ENCODE peak calls at places on chromosomes 12 and 14, in five cellular contexts. U is heart right ventricle, L is neural progenitor cell, E is upper lobe of right lung, A is testis. V is an unnamed sample.

GRCh38 chr12:53696285-53696654 is 20.4 kb upstream of the ATP5MC2 start:
- DNase-seq in L (peak; percentile 94), U (peak; percentile 77), A (peak; percentile 78), E (no peak), V (peak; percentile 96)

GRCh38 chr12:51520576-51521325 is 70.3 kb upstream of the SCN8A start:
- DNase-seq in E (no peak), A (no peak), U (no peak), L (peak; percentile 22), V (peak; percentile 87)

GRCh38 chr14:67820428-67820881 is 876 bp downstream of the RAD51B start:
- DNase-seq in L (peak; percentile 2), U (no peak), A (no peak), E (no peak), V (peak; percentile 54)

GRCh38 chr12:4610481-4610880 is 38.4 kb downstream of the AKAP3 start:
- DNase-seq in E (no peak), U (no peak), A (no peak), L (no peak), V (no peak)

GRCh38 chr12:43976027-43976426 is 140.1 kb downstream of the TMEM117 start:
- DNase-seq in U (no peak), L (no peak), E (no peak), A (no peak), V (no peak)

GRCh38 chr12:63995512-63995911 is 151.0 kb downstream of the SRGAP1 start:
- DNase-seq in U (no peak), E (no peak), L (no peak), A (no peak), V (no peak)

GRCh38 chr12:122499991-122500684 is 594 bp downstream of the ZCCHC8 start:
- DNase-seq in A (peak; percentile 58), L (no peak), E (peak; percentile 76), U (peak; percentile 41), V (peak; percentile 86)

GRCh38 chr14:21711360-21711961 is 37.8 kb upstream of the OR4E1 start:
- DNase-seq in A (peak; percentile 26), U (no peak), L (peak; percentile 45), E (no peak), V (peak; percentile 50)

GRCh38 chr12:54940695-54941315 is 43.8 kb downstream of the TESPA1 start:
- DNase-seq in U (no peak), A (no peak), L (no peak), E (no peak), V (no peak)

GRCh38 chr12:91628656-91629055 is 446.0 kb upstream of the DCN start:
- DNase-seq in E (no peak), U (no peak), L (no peak), A (no peak), V (no peak)

GRCh38 chr14:106277503-106277902 is 751.1 kb downstream of the TMEM121 start:
- DNase-seq in U (no peak), L (no peak), A (peak; percentile 35), E (no peak), V (no peak)

GRCh38 chr12:39618701-39619100 is 902 bp downstream of the ABCD2 start:
- DNase-seq in E (no peak), A (no peak), U (no peak), L (no peak), V (no peak)

GRCh38 chr14:57464013-57464730 is 29.5 kb downstream of the CCDC198 start:
- DNase-seq in U (no peak), L (no peak), A (no peak), E (no peak), V (no peak)

GRCh38 chr12:126770188-126770587 is 1496.8 kb upstream of the TMEM132C start:
- DNase-seq in L (no peak), U (no peak), E (no peak), A (no peak), V (no peak)

GRCh38 chr14:24329736-24330135 is 5.1 kb downstream of the ADCY4 start:
- DNase-seq in L (no peak), E (peak; percentile 89), U (no peak), A (peak; percentile 46), V (no peak)

GRCh38 chr14:20934148-20934762 is 21.0 kb upstream of the RNASE2 start:
- DNase-seq in A (peak; percentile 66), E (peak; percentile 70), L (peak; percentile 83), U (peak; percentile 5), V (peak; percentile 94)

GRCh38 chr12:15732341-15733061 is 56.7 kb downstream of the EPS8 start:
- DNase-seq in L (no peak), A (no peak), U (no peak), E (no peak), V (no peak)

GRCh38 chr14:29348504-29348903 is 579.1 kb downstream of the PRKD1 start:
- DNase-seq in E (no peak), U (no peak), A (no peak), L (no peak), V (no peak)

GRCh38 chr12:45483571-45483970 is 245.9 kb upstream of the ARID2 start:
- DNase-seq in U (peak; percentile 62), A (peak; percentile 64), L (no peak), E (no peak), V (no peak)

GRCh38 chr14:54221971-54222370 is 174.8 kb upstream of the CDKN3 start:
- DNase-seq in L (peak; percentile 52), U (no peak), A (no peak), E (no peak), V (no peak)

GRCh38 chr14:68638817-68639517 is 153.9 kb downstream of the ZFP36L1 start:
- DNase-seq in L (no peak), U (no peak), A (no peak), E (peak; percentile 29), V (peak; percentile 32)

GRCh38 chr12:76313289-76313688 is 34.9 kb downstream of the BBS10 start:
- DNase-seq in U (no peak), E (no peak), A (no peak), L (no peak), V (peak; percentile 56)

GRCh38 chr12:102959391-102959790 is 1.9 kb downstream of the ASCL1 start:
- DNase-seq in E (no peak), L (peak; percentile 34), U (no peak), A (no peak), V (no peak)

GRCh38 chr14:37991027-37991426 is 216.7 kb upstream of the SSTR1 start:
- DNase-seq in U (no peak), E (no peak), L (no peak), A (no peak), V (no peak)

GRCh38 chr12:59149995-59150642 is 229.8 kb upstream of the LRIG3 start:
- DNase-seq in U (peak; percentile 12), A (peak; percentile 36), L (peak; percentile 91), E (no peak), V (peak; percentile 52)

GRCh38 chr14:28784262-28785021 is 17.9 kb downstream of the FOXG1 start:
- DNase-seq in E (no peak), L (peak; percentile 21), A (no peak), U (no peak), V (no peak)

GRCh38 chr14:93115069-93115919 is 431 bp downstream of the ITPK1 start:
- DNase-seq in U (peak; percentile 86), A (peak; percentile 85), L (peak; percentile 93), E (peak; percentile 97), V (peak; percentile 92)

GRCh38 chr14:92702441-92702918 is 45.9 kb downstream of the LGMN start:
- DNase-seq in E (peak; percentile 60), A (no peak), U (no peak), L (no peak), V (no peak)

GRCh38 chr12:103840399-103840880 is 594 bp downstream of the NT5DC3 start:
- DNase-seq in A (peak; percentile 32), U (no peak), L (no peak), E (peak; percentile 65), V (no peak)

GRCh38 chr14:104473649-104474574 is 105.7 kb upstream of the C14orf180 start:
- DNase-seq in A (no peak), L (no peak), U (no peak), E (no peak), V (no peak)

DNA sequence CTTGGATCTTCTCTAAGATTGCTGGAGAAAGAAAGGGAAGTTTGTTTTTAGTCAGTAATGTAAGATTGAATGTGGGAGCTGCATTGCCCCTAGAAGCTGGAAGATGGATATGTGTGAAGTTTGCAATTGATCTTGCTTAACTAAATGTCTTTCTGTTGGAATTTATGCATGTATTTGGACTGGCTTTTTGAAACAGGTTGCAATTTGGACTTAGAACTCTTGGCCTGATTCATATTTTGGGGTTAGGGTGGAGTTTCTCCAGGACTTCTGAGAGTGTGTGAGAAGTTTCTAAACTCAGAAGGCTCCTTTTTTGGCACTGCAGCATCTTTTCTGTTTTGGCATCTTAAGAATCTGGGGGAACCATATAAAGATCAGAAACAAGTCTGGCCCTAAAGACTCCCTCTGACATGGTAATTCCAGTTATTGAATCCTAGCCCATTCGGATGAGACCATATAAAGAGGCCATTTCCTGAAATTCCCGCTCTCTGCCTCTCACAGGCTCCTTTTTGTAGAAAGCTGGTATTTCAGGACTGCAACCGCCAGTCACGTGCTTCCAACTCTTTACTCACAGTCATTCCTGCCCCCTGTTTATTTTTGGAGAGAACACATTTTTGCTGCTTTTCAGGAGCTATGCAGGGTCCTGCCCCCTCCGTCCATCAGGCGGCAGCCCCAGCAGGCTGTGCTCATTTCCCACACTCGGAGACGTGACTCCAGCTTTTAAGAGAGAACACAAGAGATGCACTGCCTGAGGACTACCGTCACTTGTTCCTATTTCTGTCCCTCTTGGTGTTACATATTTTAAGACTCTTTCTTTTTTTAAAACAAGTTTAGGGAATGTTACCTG is 26.6 kb downstream of the IFT43 start:
- DNase-seq in E (no peak), A (no peak), L (peak; percentile 3), U (peak; percentile 49), V (no peak)
- TF ChIP-seq CTCF in E (no peak), A (no peak), L (no peak), U (no peak), V (no peak)

DNA sequence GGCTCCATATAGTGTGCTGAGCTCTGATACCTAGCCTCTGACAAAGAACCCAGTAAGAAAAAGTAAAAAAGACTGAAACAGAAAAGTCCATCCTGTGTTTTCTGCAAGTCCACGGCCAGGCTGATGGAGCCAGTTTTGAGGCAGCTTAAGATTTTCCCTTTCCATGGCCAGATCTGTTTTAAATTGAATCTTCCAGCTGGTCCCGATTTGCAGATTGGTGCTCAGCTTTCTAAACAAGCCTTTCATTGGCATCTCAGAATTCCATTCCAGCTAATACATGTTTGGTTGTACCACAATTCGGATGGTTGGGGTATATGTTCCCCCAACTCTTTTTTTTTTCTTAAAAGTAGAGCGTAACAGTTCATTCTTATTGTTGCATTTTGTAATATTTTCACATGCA is 152.0 kb downstream of the DACT1 start:
- DNase-seq in L (no peak), A (no peak), E (no peak), U (no peak), V (no peak)
- H3K36me3 ChIP-seq in L (no peaks in the 10 kb centered on the region), A (no peaks in the 10 kb centered on the region), E (no peaks in the 10 kb centered on the region), U (no peaks in the 10 kb centered on the region), V (no peaks in the 10 kb centered on the region)

DNA sequence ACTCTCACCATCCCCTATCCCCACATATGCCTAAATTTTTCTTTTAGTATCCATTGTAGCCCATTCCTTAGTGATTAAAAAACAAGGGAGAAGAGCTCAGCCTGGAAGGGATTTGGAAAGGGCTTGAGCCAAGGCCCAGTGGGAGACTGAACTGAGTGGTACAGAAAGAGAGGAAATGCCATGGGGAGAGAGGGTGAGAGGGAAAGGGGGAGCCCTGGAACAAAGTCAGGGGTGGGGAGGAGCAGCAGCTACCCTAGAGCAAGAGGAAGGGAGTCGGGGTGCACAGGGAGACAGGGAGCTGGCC is 2.6 kb upstream of the ATN1 start:
- DNase-seq in E (no peak), U (no peak), A (no peak), L (peak; percentile 64), V (no peak)
- H3K4me3 ChIP-seq in E (peak overlapping the region; percentile 84), U (peak overlapping the region; percentile 97), A (no peak overlapping the region), L (peak overlapping the region; percentile 38), V (peak overlapping the region; percentile 84)

DNA sequence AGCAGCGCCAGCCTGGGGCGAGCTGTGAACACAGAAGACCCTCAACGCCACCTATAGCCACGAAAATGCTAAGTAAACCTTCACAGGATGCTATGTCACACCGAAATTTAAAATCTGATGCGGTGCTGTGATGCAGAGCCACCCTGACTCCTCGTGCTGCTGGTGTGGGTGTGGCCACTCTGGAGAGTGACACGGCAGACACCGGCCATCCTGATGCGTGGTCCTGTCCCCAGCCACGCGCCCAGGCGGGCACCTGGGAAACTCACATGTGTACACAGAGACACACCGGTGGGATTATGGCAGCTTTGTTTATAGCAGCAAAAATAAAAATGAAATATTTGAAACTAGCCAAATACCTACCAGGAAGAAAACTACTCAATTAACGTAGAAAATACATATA is 138.3 kb upstream of the SFSWAP start:
- DNase-seq in E (no peak), U (no peak), L (no peak), A (no peak), V (no peak)
- TF ChIP-seq CTCF in E (no peak), U (no peak), L (no peak), A (no peak), V (no peak)